ENCODE peak calls at places on chromosome 5, in ten cellular contexts. V is GM10248, P is A549, Y is progenitor cell of endocrine pancreas, J is GM12865, M is RWPE1, R is body of pancreas, L is lower leg skin, U is cardiac fibroblast, O is WERI-Rb-1. W is an unnamed sample.
A peak's percentile ranks its signal among the peaks of the same experiment; 100 is the strongest.

GRCh38 chr5:124193371-124193789 is 553.1 kb downstream of the ZNF608 start:
- DNase-seq in M (peak; percentile 76), J (no peak), V (no peak), P (no peak), O (no peak), L (no peak), R (peak; percentile 28), Y (no peak), U (peak; percentile 82), W (no peak)

GRCh38 chr5:108818613-108819272 is 71.0 kb downstream of the FER start:
- DNase-seq in P (peak; percentile 13), L (no peak), V (peak; percentile 45), U (peak; percentile 72), O (no peak), R (no peak), M (peak; percentile 77), Y (no peak), J (peak; percentile 54), W (no peak)

GRCh38 chr5:7856855-7857254 is 5.9 kb upstream of the CFAP90 start:
- DNase-seq in O (peak; percentile 76), M (no peak), J (peak; percentile 35), V (peak; percentile 27), L (no peak), P (peak; percentile 53), U (peak; percentile 60), R (peak; percentile 39), Y (no peak), W (no peak)

GRCh38 chr5:76379855-76380254 is 23.2 kb upstream of the IQGAP2 start:
- DNase-seq in U (no peak), Y (no peak), R (no peak), P (no peak), O (no peak), M (no peak), J (no peak), V (no peak), L (no peak), W (no peak)

GRCh38 chr5:143511736-143512135 is 108.2 kb upstream of the NR3C1 start:
- DNase-seq in L (no peak), P (no peak), O (no peak), Y (no peak), V (no peak), R (no peak), U (peak; percentile 34), M (no peak), J (no peak), W (no peak)

GRCh38 chr5:140112685-140113179 is 1.2 kb upstream of the PURA start:
- DNase-seq in Y (no peak), M (peak; percentile 36), J (no peak), L (no peak), V (peak; percentile 18), O (no peak), P (no peak), R (no peak), U (peak; percentile 11), W (no peak)

GRCh38 chr5:152193391-152194107 is 211.5 kb downstream of the NMUR2 start:
- DNase-seq in P (no peak), U (no peak), O (no peak), J (no peak), Y (no peak), R (no peak), L (no peak), M (no peak), V (no peak), W (no peak)

GRCh38 chr5:178288373-178289368 is 56.1 kb upstream of the PHYKPL start:
- DNase-seq in O (peak; percentile 17), R (no peak), U (no peak), J (no peak), M (peak; percentile 88), P (peak; percentile 8), Y (no peak), V (no peak), L (no peak), W (peak; percentile 45)

GRCh38 chr5:8749556-8749955 is 796.3 kb downstream of the SEMA5A start:
- DNase-seq in P (no peak), O (no peak), V (no peak), J (no peak), U (no peak), L (no peak), M (no peak), Y (no peak), R (no peak), W (no peak)

GRCh38 chr5:6402939-6403338 is 24.6 kb upstream of the MED10 start:
- DNase-seq in M (no peak), R (no peak), V (peak; percentile 28), P (no peak), J (peak; percentile 18), O (no peak), U (no peak), L (no peak), Y (no peak), W (no peak)

GRCh38 chr5:67297376-67297775 is 100.8 kb upstream of the CD180 start:
- DNase-seq in P (no peak), V (no peak), R (no peak), L (no peak), M (no peak), O (no peak), U (no peak), J (no peak), Y (no peak), W (no peak)

GRCh38 chr5:178357127-178357526 is 124.5 kb upstream of the PHYKPL start:
- DNase-seq in L (no peak), Y (no peak), P (no peak), O (no peak), M (no peak), U (no peak), J (peak; percentile 23), R (peak; percentile 13), V (no peak), W (no peak)

GRCh38 chr5:157351386-157352089 is 85.6 kb downstream of the CYFIP2 start:
- DNase-seq in V (no peak), P (no peak), O (no peak), L (no peak), M (no peak), R (no peak), Y (no peak), J (no peak), U (no peak), W (no peak)

GRCh38 chr5:123036391-123037103 is at the start of gene PPIC:
- DNase-seq in M (peak; percentile 93), P (peak; percentile 90), O (peak; percentile 84), V (peak; percentile 54), Y (peak; percentile 79), L (peak; percentile 96), R (peak; percentile 90), J (peak; percentile 32), U (peak; percentile 83), W (peak; percentile 93)

GRCh38 chr5:129698661-129699060 is 49.2 kb upstream of the MINAR2 start:
- DNase-seq in M (no peak), O (no peak), L (no peak), J (no peak), R (no peak), Y (no peak), U (no peak), P (no peak), V (no peak), W (no peak)

GRCh38 chr5:148514344-148514743 is 130.6 kb downstream of the FBXO38 start:
- DNase-seq in O (no peak), M (no peak), L (no peak), Y (no peak), P (no peak), V (no peak), R (no peak), J (no peak), U (no peak), W (no peak)

DNA sequence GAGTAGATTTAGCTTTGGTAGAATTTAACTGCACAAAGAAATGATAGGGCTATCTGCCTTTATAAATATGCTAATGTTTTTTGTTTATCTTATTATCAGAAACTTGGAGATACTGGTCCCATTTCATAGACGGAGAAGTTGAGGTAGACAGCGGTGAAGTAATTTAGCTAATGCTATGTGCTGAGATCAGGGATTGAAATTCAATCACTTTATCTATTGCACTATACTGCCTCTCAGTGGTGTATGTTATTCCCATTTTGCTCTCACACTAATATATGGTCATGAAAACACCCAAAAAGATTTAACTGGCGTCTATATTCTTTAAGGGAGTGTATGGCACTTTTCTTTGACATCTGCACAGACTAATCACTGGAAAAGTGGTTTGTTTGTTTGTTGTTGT is 725.9 kb upstream of the WWC1 start:
- DNase-seq in P (peak; percentile 20), J (no peak), V (no peak), O (no peak), R (no peak), M (peak; percentile 31), U (peak; percentile 37), L (no peak), Y (no peak), W (no peak)
- TF ChIP-seq CTCF in P (peak; percentile 51), J (peak; percentile 13), V (peak; percentile 16), O (peak; percentile 24), R (peak; percentile 38), M (peak; percentile 24), U (peak; percentile 13), L (no peak), Y (peak; percentile 30), W (no peak)

DNA sequence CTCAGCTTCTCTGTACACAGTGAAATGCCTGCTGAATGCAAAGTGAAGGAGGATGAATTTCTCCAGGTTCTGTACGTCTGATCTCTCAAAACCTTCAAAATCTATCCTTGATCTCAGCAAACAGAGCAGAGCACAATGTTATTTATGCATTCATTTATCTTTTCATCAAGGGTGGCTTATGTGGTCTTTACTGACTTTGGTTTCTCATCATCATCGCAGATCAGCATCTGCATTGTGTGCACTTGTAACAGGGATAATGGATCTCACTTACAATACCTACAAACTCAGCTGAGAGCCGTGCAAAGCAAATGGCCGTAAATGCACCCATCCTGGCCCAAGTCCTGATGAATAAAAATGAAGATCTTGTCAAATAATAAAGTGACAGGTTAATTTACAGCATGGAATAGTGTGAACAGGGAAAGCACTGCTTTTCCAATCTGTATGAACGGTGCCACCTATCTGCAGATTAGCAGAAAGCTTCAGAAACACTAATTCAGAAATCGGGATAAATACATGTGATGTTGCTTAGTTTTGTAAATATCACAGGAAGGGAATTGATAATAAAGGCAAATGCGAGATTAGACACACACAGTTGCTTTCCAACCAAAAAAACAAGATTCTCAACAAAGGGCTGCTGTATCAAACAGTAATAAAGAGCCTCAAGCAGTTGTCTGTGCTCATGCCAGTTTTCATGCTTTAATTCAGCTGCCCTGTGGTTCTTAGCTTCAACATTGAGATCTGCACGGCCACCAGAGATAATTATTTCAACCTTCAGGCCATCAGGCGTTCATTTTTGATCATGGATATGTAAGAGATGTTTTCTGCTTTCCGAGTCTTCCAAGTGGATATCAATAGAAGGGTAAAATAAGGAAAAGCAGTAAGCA is 153.3 kb upstream of the POU5F2 start:
- DNase-seq in V (no peak), U (peak; percentile 29), R (no peak), Y (no peak), P (peak; percentile 9), M (no peak), J (no peak), L (no peak), O (no peak), W (no peak)
- TF ChIP-seq CTCF in V (peak; percentile 49), U (peak; percentile 56), R (no peak), Y (peak; percentile 42), P (peak; percentile 50), M (peak; percentile 60), J (no peak), L (no peak), O (peak; percentile 32), W (peak; percentile 36)

GRCh38 chr5:154249786-154250185 is 59.3 kb downstream of the GALNT10 start:
- DNase-seq in J (no peak), U (no peak), V (no peak), L (no peak), Y (no peak), R (no peak), P (no peak), M (no peak), O (no peak), W (no peak)
- TF ChIP-seq CTCF in J (no peak), U (no peak), V (no peak), L (no peak), Y (no peak), R (no peak), P (no peak), M (no peak), O (no peak), W (no peak)

GRCh38 chr5:33766023-33766422 is 125.8 kb downstream of the ADAMTS12 start:
- DNase-seq in R (no peak), J (no peak), P (no peak), V (no peak), O (no peak), U (no peak), M (no peak), Y (no peak), L (no peak), W (no peak)
- TF ChIP-seq CTCF in R (no peak), J (no peak), P (no peak), V (no peak), O (no peak), U (no peak), M (no peak), Y (no peak), L (no peak), W (no peak)

W was measured in psoas muscle.